ENCODE peak calls at places on chromosome 10, in five cellular contexts. One of them, this sample, is unnamed.

GRCh38 chr10:48309711-48310226 is 3.3 kb downstream of the MAPK8 start:
- DNase-seq in neural crest cell: no peak
- DNase-seq in dorsolateral prefrontal cortex: no peak
- DNase-seq in neural progenitor cell: peak
- DNase-seq in endothelial cell of umbilical vein: peak
- DNase-seq in this sample: no peak

GRCh38 chr10:124346831-124347230 is 71.9 kb downstream of the OAT start:
- DNase-seq in endothelial cell of umbilical vein: no peak
- DNase-seq in neural progenitor cell: no peak
- DNase-seq in dorsolateral prefrontal cortex: no peak
- DNase-seq in neural crest cell: no peak
- DNase-seq in this sample: no peak

GRCh38 chr10:128318366-128318765 is 192.1 kb upstream of the MKI67 start:
- DNase-seq in neural crest cell: no peak
- DNase-seq in neural progenitor cell: no peak
- DNase-seq in endothelial cell of umbilical vein: no peak
- DNase-seq in dorsolateral prefrontal cortex: no peak
- DNase-seq in this sample: no peak

GRCh38 chr10:72297281-72297967 is 23.7 kb downstream of the DDIT4 start:
- DNase-seq in neural progenitor cell: no peak
- DNase-seq in neural crest cell: no peak
- DNase-seq in dorsolateral prefrontal cortex: peak
- DNase-seq in endothelial cell of umbilical vein: peak
- DNase-seq in this sample: peak

GRCh38 chr10:61942997-61943457 is 41.5 kb downstream of the ARID5B start:
- DNase-seq in neural progenitor cell: no peak
- DNase-seq in neural crest cell: no peak
- DNase-seq in endothelial cell of umbilical vein: peak
- DNase-seq in dorsolateral prefrontal cortex: no peak
- DNase-seq in this sample: no peak

GRCh38 chr10:74071151-74071550 is 73.2 kb downstream of the VCL start:
- DNase-seq in dorsolateral prefrontal cortex: no peak
- DNase-seq in neural crest cell: no peak
- DNase-seq in neural progenitor cell: no peak
- DNase-seq in endothelial cell of umbilical vein: peak
- DNase-seq in this sample: no peak

GRCh38 chr10:317219-317868 is 182.1 kb downstream of the ZMYND11 start:
- DNase-seq in neural crest cell: no peak
- DNase-seq in neural progenitor cell: no peak
- DNase-seq in dorsolateral prefrontal cortex: no peak
- DNase-seq in endothelial cell of umbilical vein: no peak
- DNase-seq in this sample: peak

GRCh38 chr10:78541528-78542470 is 508.1 kb downstream of the RPS24 start:
- DNase-seq in endothelial cell of umbilical vein: no peak
- DNase-seq in neural progenitor cell: no peak
- DNase-seq in neural crest cell: no peak
- DNase-seq in dorsolateral prefrontal cortex: no peak
- DNase-seq in this sample: peak

GRCh38 chr10:89207801-89208551 is 859 bp upstream of the CH25H start:
- DNase-seq in endothelial cell of umbilical vein: no peak
- DNase-seq in neural progenitor cell: peak
- DNase-seq in dorsolateral prefrontal cortex: peak
- DNase-seq in neural crest cell: peak
- DNase-seq in this sample: peak

GRCh38 chr10:19250542-19250941 is 201.9 kb downstream of the MALRD1 start:
- DNase-seq in neural crest cell: no peak
- DNase-seq in neural progenitor cell: no peak
- DNase-seq in dorsolateral prefrontal cortex: no peak
- DNase-seq in endothelial cell of umbilical vein: no peak
- DNase-seq in this sample: no peak

GRCh38 chr10:113897693-113898618 is 43.5 kb downstream of the NHLRC2 start:
- DNase-seq in endothelial cell of umbilical vein: no peak
- DNase-seq in neural crest cell: no peak
- DNase-seq in neural progenitor cell: no peak
- DNase-seq in dorsolateral prefrontal cortex: no peak
- DNase-seq in this sample: no peak

GRCh38 chr10:126097558-126098215 is 201.3 kb downstream of the FANK1 start:
- DNase-seq in dorsolateral prefrontal cortex: no peak
- DNase-seq in neural progenitor cell: no peak
- DNase-seq in endothelial cell of umbilical vein: no peak
- DNase-seq in neural crest cell: no peak
- DNase-seq in this sample: no peak

GRCh38 chr10:118778727-118779126 is 24.0 kb upstream of the CACUL1 start:
- DNase-seq in dorsolateral prefrontal cortex: no peak
- DNase-seq in neural crest cell: no peak
- DNase-seq in endothelial cell of umbilical vein: no peak
- DNase-seq in neural progenitor cell: no peak
- DNase-seq in this sample: no peak

GRCh38 chr10:35855155-35855947 is 213.3 kb upstream of the FZD8 start:
- DNase-seq in neural progenitor cell: no peak
- DNase-seq in endothelial cell of umbilical vein: peak
- DNase-seq in neural crest cell: no peak
- DNase-seq in dorsolateral prefrontal cortex: no peak
- DNase-seq in this sample: no peak

GRCh38 chr10:101783736-101784118 is 481 bp upstream of the NPM3 start:
- DNase-seq in endothelial cell of umbilical vein: no peak
- DNase-seq in dorsolateral prefrontal cortex: no peak
- DNase-seq in neural crest cell: no peak
- DNase-seq in neural progenitor cell: peak
- DNase-seq in this sample: no peak

GRCh38 chr10:84160663-84161362 is 12.8 kb upstream of the GPR15LG start:
- DNase-seq in dorsolateral prefrontal cortex: no peak
- DNase-seq in neural progenitor cell: peak
- DNase-seq in endothelial cell of umbilical vein: no peak
- DNase-seq in neural crest cell: no peak
- DNase-seq in this sample: no peak

GRCh38 chr10:34791228-34791627 is 23.9 kb downstream of the PARD3 start:
- DNase-seq in endothelial cell of umbilical vein: no peak
- DNase-seq in neural progenitor cell: no peak
- DNase-seq in dorsolateral prefrontal cortex: no peak
- DNase-seq in neural crest cell: no peak
- DNase-seq in this sample: no peak

GRCh38 chr10:80202934-80203834 is 2.2 kb downstream of the ANXA11 start:
- DNase-seq in neural progenitor cell: peak
- DNase-seq in dorsolateral prefrontal cortex: no peak
- DNase-seq in endothelial cell of umbilical vein: peak
- DNase-seq in neural crest cell: no peak
- DNase-seq in this sample: peak

GRCh38 chr10:131874991-131875451 is 25.8 kb upstream of the PPP2R2D start:
- DNase-seq in dorsolateral prefrontal cortex: peak
- DNase-seq in neural progenitor cell: peak
- DNase-seq in endothelial cell of umbilical vein: peak
- DNase-seq in neural crest cell: peak
- DNase-seq in this sample: peak

GRCh38 chr10:88913803-88914202 is 33.8 kb downstream of the STAMBPL1 start:
- DNase-seq in dorsolateral prefrontal cortex: no peak
- DNase-seq in neural progenitor cell: no peak
- DNase-seq in neural crest cell: no peak
- DNase-seq in endothelial cell of umbilical vein: no peak
- DNase-seq in this sample: no peak

GRCh38 chr10:94361161-94361794 is 1.5 kb downstream of the NOC3L start:
- DNase-seq in endothelial cell of umbilical vein: peak
- DNase-seq in dorsolateral prefrontal cortex: no peak
- DNase-seq in neural crest cell: no peak
- DNase-seq in neural progenitor cell: no peak
- DNase-seq in this sample: peak

GRCh38 chr10:121478590-121478989 is 119.7 kb downstream of the FGFR2 start:
- DNase-seq in neural crest cell: no peak
- DNase-seq in neural progenitor cell: no peak
- DNase-seq in dorsolateral prefrontal cortex: no peak
- DNase-seq in endothelial cell of umbilical vein: no peak
- DNase-seq in this sample: no peak

DNA sequence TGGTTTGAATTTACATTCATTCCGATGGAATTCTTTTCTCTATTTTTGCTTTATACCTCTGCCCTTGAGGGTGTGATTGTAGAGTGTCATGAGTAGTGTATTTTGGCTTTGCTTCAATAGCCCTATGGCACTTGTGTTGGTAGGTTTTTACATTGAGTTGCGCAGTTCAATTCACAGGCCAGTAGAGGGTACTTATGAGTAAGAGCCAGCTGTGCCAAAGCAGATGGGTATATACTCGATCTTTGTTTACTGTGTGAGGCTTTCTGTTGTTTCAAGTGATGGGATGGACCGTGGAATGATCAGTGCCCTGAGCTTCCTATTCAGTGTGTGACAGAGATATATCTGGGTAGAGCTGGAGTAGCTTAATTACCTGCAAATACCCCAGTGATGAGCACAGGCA is 4.3 kb upstream of the AKR1C3 start:
- DNase-seq in neural progenitor cell: peak
- DNase-seq in dorsolateral prefrontal cortex: no peak
- DNase-seq in endothelial cell of umbilical vein: peak
- DNase-seq in neural crest cell: no peak
- DNase-seq in this sample: peak
- TF ChIP-seq CTCF in neural progenitor cell: peak
- TF ChIP-seq CTCF in dorsolateral prefrontal cortex: no peak
- TF ChIP-seq CTCF in endothelial cell of umbilical vein: peak
- TF ChIP-seq CTCF in neural crest cell: no peak
- TF ChIP-seq CTCF in this sample: peak

DNA sequence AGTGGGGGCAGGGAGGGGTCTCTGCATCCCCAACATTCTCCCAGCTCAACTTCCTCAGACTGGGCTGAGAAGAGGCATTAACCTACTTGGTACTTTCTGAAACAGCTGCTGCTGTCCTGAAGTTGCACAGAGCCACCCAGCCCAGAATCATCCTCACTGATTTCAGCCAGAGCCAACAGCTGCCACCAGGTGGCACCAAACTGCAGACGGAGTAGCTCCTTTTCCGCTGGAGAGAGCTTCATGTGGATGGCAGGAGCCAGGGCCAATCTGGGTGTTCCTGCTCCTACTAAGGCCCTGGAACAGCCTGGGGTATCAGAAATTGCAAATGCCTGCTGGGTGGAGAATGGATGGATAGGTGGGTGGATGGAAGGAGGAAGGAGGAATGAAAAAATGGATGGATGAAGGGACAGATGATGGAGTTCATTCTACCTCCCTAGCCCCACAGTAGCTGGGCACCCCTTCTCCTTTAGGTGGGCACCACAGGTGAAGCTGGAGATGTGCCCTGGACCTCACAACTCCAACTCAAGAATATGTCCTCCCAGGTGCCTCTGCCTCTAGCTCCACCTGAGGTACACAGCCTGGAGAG is 11.8 kb upstream of the DRGX start:
- DNase-seq in neural crest cell: peak
- DNase-seq in dorsolateral prefrontal cortex: peak
- DNase-seq in endothelial cell of umbilical vein: peak
- DNase-seq in neural progenitor cell: peak
- DNase-seq in this sample: peak
- TF ChIP-seq CTCF in neural crest cell: peak
- TF ChIP-seq CTCF in dorsolateral prefrontal cortex: peak
- TF ChIP-seq CTCF in endothelial cell of umbilical vein: peak
- TF ChIP-seq CTCF in neural progenitor cell: peak
- TF ChIP-seq CTCF in this sample: peak

DNA sequence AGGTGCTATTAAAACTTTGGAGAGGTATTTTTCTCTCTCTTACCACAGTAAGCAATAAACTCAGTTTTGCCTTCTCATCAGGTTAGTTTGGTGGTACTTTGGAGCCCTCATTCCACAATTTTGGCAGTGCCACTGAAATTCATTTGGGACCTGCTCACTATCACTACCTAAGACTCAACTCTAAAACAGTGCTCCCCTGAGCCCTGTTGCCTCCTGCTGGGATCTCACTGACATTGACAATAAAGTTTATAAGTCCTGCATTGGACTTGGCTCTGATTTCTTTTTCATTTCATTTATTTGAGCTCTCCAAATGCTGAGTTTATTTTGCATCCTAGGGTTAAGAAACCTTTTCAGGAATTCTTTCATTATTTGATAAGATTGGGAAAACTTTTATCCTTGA is 130.8 kb upstream of the HPS1 start:
- DNase-seq in neural progenitor cell: no peak
- DNase-seq in endothelial cell of umbilical vein: peak
- DNase-seq in dorsolateral prefrontal cortex: no peak
- DNase-seq in neural crest cell: no peak
- DNase-seq in this sample: no peak
- TF ChIP-seq CTCF in neural progenitor cell: no peak
- TF ChIP-seq CTCF in endothelial cell of umbilical vein: no peak
- TF ChIP-seq CTCF in dorsolateral prefrontal cortex: no peak
- TF ChIP-seq CTCF in neural crest cell: no peak
- TF ChIP-seq CTCF in this sample: no peak

GRCh38 chr10:32646535-32646934 is 200.6 kb downstream of the CCDC7 start:
- DNase-seq in neural progenitor cell: no peak
- DNase-seq in neural crest cell: no peak
- DNase-seq in endothelial cell of umbilical vein: no peak
- DNase-seq in dorsolateral prefrontal cortex: no peak
- DNase-seq in this sample: no peak
- TF ChIP-seq CTCF in neural progenitor cell: no peak
- TF ChIP-seq CTCF in neural crest cell: no peak
- TF ChIP-seq CTCF in endothelial cell of umbilical vein: no peak
- TF ChIP-seq CTCF in dorsolateral prefrontal cortex: no peak
- TF ChIP-seq CTCF in this sample: no peak

This sample was measured in activated CD8-positive, alpha-beta T cell treated with anti-CD3 and anti-CD28 coated beads for 36 hours.